ENCODE peak calls at places on chromosomes 7 and 10, in six cellular contexts. L is sigmoid colon, E is kidney epithelial cell, K is LoVo, A is upper lobe of right lung, G is D341Med. H is an unnamed sample.

GRCh38 chr7:117834983-117835664 is 38.1 kb downstream of the CTTNBP2 start:
- DNase-seq in K (no peak), L (no peak), E (no peak), G (no peak), A (no peak), H (no peak)

GRCh38 chr10:75223507-75223906 is 12.2 kb downstream of the COMTD1 start:
- DNase-seq in A (no peak), G (no peak), E (no peak), K (no peak), L (peak; percentile 4), H (no peak)

GRCh38 chr10:47311193-47311899 is 10.9 kb upstream of the GDF2 start:
- DNase-seq in A (no peak), L (no peak), K (no peak), E (no peak), G (no peak), H (no peak)

GRCh38 chr7:106681815-106682495 is 21.0 kb upstream of the CCDC71L start:
- DNase-seq in G (no peak), A (no peak), L (no peak), E (no peak), K (no peak), H (peak; percentile 52)

GRCh38 chr7:150409300-150410030 is 30.3 kb downstream of the ZNF775 start:
- DNase-seq in K (no peak), E (no peak), L (peak; percentile 63), A (no peak), G (peak; percentile 12), H (no peak)

GRCh38 chr7:123494193-123494796 is 40.1 kb downstream of the IQUB start:
- DNase-seq in G (peak; percentile 31), A (no peak), L (no peak), E (no peak), K (peak; percentile 65), H (peak; percentile 21)

GRCh38 chr7:151632750-151633515 is 113.2 kb upstream of the RHEB start:
- DNase-seq in E (no peak), L (peak; percentile 73), G (no peak), A (peak; percentile 83), K (no peak), H (no peak)

GRCh38 chr10:103181244-103181643 is 11.8 kb downstream of the NT5C2 start:
- DNase-seq in G (no peak), E (no peak), L (no peak), A (no peak), K (no peak), H (no peak)

GRCh38 chr7:156751319-156751718 is 110.7 kb downstream of the RNF32 start:
- DNase-seq in L (no peak), G (no peak), A (no peak), K (no peak), E (peak; percentile 82), H (peak; percentile 51)

GRCh38 chr10:43235070-43235900 is 31.6 kb downstream of the RASGEF1A start:
- DNase-seq in A (peak; percentile 48), L (peak; percentile 42), G (no peak), K (no peak), E (no peak), H (no peak)

GRCh38 chr7:13017325-13017853 is 330.0 kb downstream of the ARL4A start:
- DNase-seq in A (no peak), K (peak; percentile 86), E (peak; percentile 56), G (no peak), L (no peak), H (peak; percentile 59)

H was measured in RWPE1.